ENCODE peak calls at places on chromosomes 13 and 19, in four cellular contexts. L, R, M and T are unnamed samples.

GRCh38 chr19:49590971-49591730 is at the start of gene PRR12:
- DNase-seq in L (no peak), R (peak), M (peak), T (peak)

GRCh38 chr19:34938886-34939285 is 12.2 kb downstream of the ZNF30 start:
- DNase-seq in L (no peak), R (no peak), M (no peak), T (no peak)

GRCh38 chr19:33402421-33403220 is 29.1 kb downstream of the CEBPG start:
- DNase-seq in L (no peak), R (no peak), M (peak), T (no peak)

GRCh38 chr19:17931532-17932191 is 1.2 kb upstream of the CCDC124 start:
- DNase-seq in L (no peak), R (no peak), M (no peak), T (no peak)

GRCh38 chr19:5932593-5933262 is 18.7 kb downstream of the CAPS start:
- DNase-seq in L (no peak), R (no peak), M (no peak), T (no peak)

GRCh38 chr13:27359203-27359821 is 65.1 kb upstream of the GTF3A start:
- DNase-seq in L (no peak), R (peak), M (peak), T (peak)

GRCh38 chr13:75479102-75479501 is 2.9 kb downstream of the TBC1D4 start:
- DNase-seq in L (no peak), R (no peak), M (no peak), T (no peak)

GRCh38 chr13:110306960-110307696 is at the start of the genes COL4A1 and COL4A2:
- DNase-seq in L (no peak), R (peak), M (peak), T (no peak)

GRCh38 chr19:56199686-56200085 is 2.1 kb upstream of the ZSCAN5B start:
- DNase-seq in L (no peak), R (no peak), M (no peak), T (no peak)

GRCh38 chr19:8575467-8575997 is 1.7 kb downstream of the MYO1F start:
- DNase-seq in L (no peak), R (no peak), M (no peak), T (no peak)

GRCh38 chr13:68234278-68234677 is 1004.1 kb upstream of the PCDH9 start:
- DNase-seq in L (no peak), R (no peak), M (no peak), T (no peak)

GRCh38 chr19:14091885-14092462 is 1.4 kb upstream of the SAMD1 start:
- DNase-seq in L (no peak), R (no peak), M (no peak), T (no peak)
- H3K27ac ChIP-seq in L (no peak), R (peak), M (no peak), T (no peak)

GRCh38 chr13:106550570-106551135 is 15.2 kb upstream of the EFNB2 start:
- DNase-seq in L (no peak), R (no peak), M (no peak), T (no peak)
- H3K27ac ChIP-seq in L (no peak), R (no peak), M (no peak), T (no peak)

DNA sequence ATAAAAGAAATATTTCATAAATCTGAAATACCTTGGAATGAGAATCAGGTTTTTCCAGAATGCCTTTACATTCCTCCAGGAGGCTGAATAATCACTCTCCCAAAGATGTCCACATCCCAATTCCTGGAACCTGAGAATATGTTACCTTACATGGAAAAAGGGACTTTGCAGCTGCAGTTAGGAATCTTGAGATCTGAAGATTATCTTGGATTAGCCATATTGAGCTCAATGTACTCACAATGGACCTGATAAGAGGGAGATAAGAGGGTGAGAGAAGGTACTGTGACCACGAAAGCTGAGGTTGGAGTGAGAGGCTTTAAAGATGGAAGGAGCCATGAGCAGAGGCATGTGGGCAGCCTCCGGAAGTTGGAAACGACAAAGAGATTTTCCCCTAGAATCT is 36.8 kb upstream of the MBNL2 start:
- DNase-seq in L (no peak), R (no peak), M (no peak), T (no peak)
- H3K27ac ChIP-seq in L (no peak), R (no peak), M (no peak), T (no peak)

GRCh38 chr19:52603558-52604207 is 33.6 kb downstream of the ZNF701 start:
- DNase-seq in L (no peak), R (no peak), M (no peak), T (no peak)

GRCh38 chr19:52599241-52599640 is 29.2 kb downstream of the ZNF701 start:
- DNase-seq in L (no peak), R (no peak), M (no peak), T (no peak)

GRCh38 chr19:52601025-52601973 is 31.2 kb downstream of the ZNF701 start:
- DNase-seq in L (peak), R (peak), M (peak), T (peak)

GRCh38 chr19:52602931-52603330 is 32.8 kb downstream of the ZNF701 start:
- DNase-seq in L (no peak), R (no peak), M (no peak), T (no peak)

DNA sequence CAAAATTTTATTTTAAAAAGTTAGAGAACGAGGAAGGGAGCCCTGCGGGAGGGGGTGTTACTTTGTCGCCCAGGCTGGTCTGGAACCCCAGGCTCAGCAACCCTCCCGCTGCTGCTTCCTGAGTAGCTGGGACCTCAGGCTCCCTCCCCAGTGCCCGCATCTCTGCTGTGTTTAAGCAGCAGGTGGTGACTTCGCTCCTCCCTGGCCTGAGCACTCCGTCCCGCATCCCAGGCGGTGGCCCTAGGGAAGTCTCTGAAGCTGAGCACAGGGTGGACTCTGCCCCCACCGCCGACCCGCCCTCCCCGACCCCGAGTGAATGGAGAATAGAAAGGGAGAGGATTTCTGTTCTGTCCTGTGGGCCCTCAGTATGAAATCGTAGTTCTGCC is 30.5 kb downstream of the ZNF701 start:
- DNase-seq in L (no peak), R (no peak), M (peak), T (peak)
- H3K27ac ChIP-seq in L (peak), R (peak), M (peak), T (no peak)

GRCh38 chr19:38059897-38060296 is 152.9 kb downstream of the SIPA1L3 start:
- DNase-seq in L (no peak), R (no peak), M (no peak), T (no peak)
- H3K27ac ChIP-seq in L (peak), R (no peak), M (no peak), T (no peak)

DNA sequence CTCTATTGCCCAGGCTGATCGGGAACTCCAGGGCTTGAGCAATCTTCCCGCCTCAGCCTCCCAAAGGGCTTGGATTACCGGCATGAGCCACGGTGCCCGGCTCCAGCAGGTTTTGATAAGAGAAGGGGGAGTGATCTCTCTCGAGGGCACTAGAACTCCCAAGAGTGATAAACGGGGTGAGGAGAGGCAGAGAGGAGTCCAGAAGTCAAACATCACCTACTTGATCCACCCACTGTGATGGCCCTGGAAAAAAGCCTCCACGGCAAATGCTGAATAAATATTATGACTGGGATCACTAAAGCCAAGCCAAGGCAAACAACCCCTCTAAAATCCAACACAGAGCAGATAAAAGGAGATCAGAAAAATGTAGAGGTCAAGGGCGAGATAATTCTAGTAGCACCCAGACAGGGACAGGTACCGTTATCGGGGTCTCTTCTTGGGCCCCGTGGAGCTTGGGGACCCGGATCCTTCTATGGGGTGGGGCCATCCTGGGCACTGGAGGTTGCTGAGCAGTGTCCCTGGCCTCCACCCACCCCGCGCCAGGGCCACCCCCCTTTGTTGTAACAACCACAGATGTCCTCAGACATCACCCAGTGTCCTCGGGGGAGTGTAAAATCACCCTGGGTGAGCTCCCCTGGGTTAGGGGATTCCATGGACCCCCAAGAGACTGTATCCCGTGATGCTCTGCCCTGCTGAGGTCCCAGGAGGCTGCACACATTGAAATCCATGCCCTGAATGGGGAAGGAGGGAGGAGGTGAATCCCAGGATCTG is 3.7 kb upstream of the CREB3L3 start:
- DNase-seq in L (no peak), R (no peak), M (no peak), T (peak)
- H3K27ac ChIP-seq in L (no peak), R (no peak), M (no peak), T (peak)